ENCODE peak calls at places on chromosomes 4 and X, in eight cellular contexts. L is HCT116, I is neural progenitor cell, G is GM23338, O is SK-N-SH, Y is hepatocyte, R is MM.1S, P is OCI-LY7. H is an unnamed sample.

GRCh38 chrX:54157561-54157960 is 25.5 kb downstream of the FAM120C start:
- DNase-seq in L (no peak), I (no peak), G (no peak), O (no peak), Y (no peak), R (no peak), P (peak; percentile 53), H (no peak)

GRCh38 chrX:150942958-150943594 is 40.1 kb upstream of the HMGB3 start:
- DNase-seq in L (no peak), I (no peak), G (no peak), O (no peak), Y (no peak), R (no peak), P (no peak), H (peak; percentile 5)

GRCh38 chr4:57462843-57463242 is 352.7 kb upstream of the IGFBP7 start:
- DNase-seq in L (no peak), I (peak; percentile 75), G (no peak), O (no peak), Y (peak; percentile 48), R (no peak), P (no peak), H (no peak)

GRCh38 chr4:161929966-161930365 is 233.8 kb downstream of the FSTL5 start:
- DNase-seq in L (no peak), I (no peak), G (peak; percentile 15), O (no peak), Y (no peak), R (no peak), P (no peak), H (no peak)

GRCh38 chrX:103794117-103794516 is 17.5 kb downstream of the PLP1 start:
- DNase-seq in L (no peak), I (no peak), G (no peak), O (no peak), Y (no peak), R (no peak), P (no peak), H (peak; percentile 20)

GRCh38 chr4:109548655-109549054 is 11.4 kb upstream of the MCUB start:
- DNase-seq in L (no peak), I (no peak), G (no peak), O (no peak), Y (peak; percentile 35), R (no peak), P (no peak), H (peak; percentile 84)

GRCh38 chrX:53440631-53441517 is 6.7 kb upstream of the HSD17B10 start:
- DNase-seq in L (no peak), I (peak; percentile 36), G (peak; percentile 30), O (peak; percentile 27), Y (peak; percentile 53), R (no peak), P (no peak), H (peak; percentile 82)

GRCh38 chr4:23324291-23324690 is 565.6 kb downstream of the PPARGC1A start:
- DNase-seq in L (no peak), I (no peak), G (no peak), O (no peak), Y (no peak), R (no peak), P (no peak), H (no peak)

GRCh38 chr4:75985116-75985515 is 5.6 kb downstream of the SDAD1 start:
- DNase-seq in L (no peak), I (no peak), G (no peak), O (no peak), Y (no peak), R (no peak), P (no peak), H (peak; percentile 96)

GRCh38 chrX:45849261-45849660 is 648.6 kb upstream of the DIPK2B start:
- DNase-seq in L (peak; percentile 57), I (peak; percentile 32), G (peak; percentile 14), O (peak; percentile 26), Y (peak; percentile 50), R (peak; percentile 85), P (no peak), H (peak; percentile 80)

GRCh38 chr4:83362492-83363329 is 28.1 kb upstream of the HPSE start:
- DNase-seq in L (no peak), I (no peak), G (peak; percentile 33), O (peak; percentile 10), Y (peak; percentile 51), R (peak; percentile 32), P (peak; percentile 63), H (peak; percentile 65)

GRCh38 chr4:173448557-173448918 is 49.6 kb upstream of the SCRG1 start:
- DNase-seq in L (no peak), I (no peak), G (no peak), O (no peak), Y (no peak), R (no peak), P (no peak), H (peak; percentile 36)

GRCh38 chr4:138555584-138555983 is 313.4 kb upstream of the SLC7A11 start:
- DNase-seq in L (no peak), I (peak; percentile 72), G (peak; percentile 68), O (no peak), Y (peak; percentile 13), R (no peak), P (peak; percentile 11), H (peak; percentile 35)

GRCh38 chrX:80807606-80808159 is 2.0 kb downstream of the BRWD3 start:
- DNase-seq in L (no peak), I (no peak), G (no peak), O (peak; percentile 79), Y (no peak), R (peak; percentile 12), P (no peak), H (peak; percentile 1)

GRCh38 chr4:169376421-169376820 is 105.7 kb upstream of the SH3RF1 start:
- DNase-seq in L (no peak), I (no peak), G (no peak), O (no peak), Y (no peak), R (no peak), P (no peak), H (no peak)

GRCh38 chr4:36399762-36400353 is 118.4 kb downstream of the DTHD1 start:
- DNase-seq in L (no peak), I (peak; percentile 15), G (peak; percentile 46), O (no peak), Y (peak; percentile 41), R (peak; percentile 47), P (peak; percentile 15), H (peak; percentile 14)

GRCh38 chrX:68719904-68720614 is 72.6 kb downstream of the STARD8 start:
- DNase-seq in L (no peak), I (peak; percentile 17), G (peak; percentile 32), O (no peak), Y (no peak), R (peak; percentile 6), P (no peak), H (peak; percentile 11)

GRCh38 chr4:177728361-177729152 is 286.3 kb upstream of the AGA start:
- DNase-seq in L (peak; percentile 89), I (no peak), G (peak; percentile 2), O (no peak), Y (peak; percentile 13), R (no peak), P (no peak), H (peak; percentile 1)

GRCh38 chr4:103137446-103137827 is 37.8 kb upstream of the BDH2 start:
- DNase-seq in L (no peak), I (no peak), G (no peak), O (no peak), Y (no peak), R (no peak), P (no peak), H (peak; percentile 20)

GRCh38 chr4:146095091-146095690 is 80.3 kb upstream of the LSM6 start:
- DNase-seq in L (peak; percentile 57), I (peak; percentile 82), G (peak; percentile 88), O (peak; percentile 17), Y (peak; percentile 78), R (peak; percentile 35), P (peak; percentile 73), H (peak; percentile 68)

GRCh38 chr4:23945521-23946017 is 55.7 kb upstream of the PPARGC1A start:
- DNase-seq in L (no peak), I (no peak), G (no peak), O (no peak), Y (peak; percentile 63), R (no peak), P (no peak), H (peak; percentile 90)

GRCh38 chrX:129980540-129981206 is 1.8 kb upstream of the BCORL1 start:
- DNase-seq in L (no peak), I (peak; percentile 75), G (peak; percentile 58), O (peak; percentile 82), Y (peak; percentile 71), R (no peak), P (no peak), H (peak; percentile 35)

GRCh38 chrX:103063918-103064434 is at the start of gene BEX1:
- DNase-seq in L (no peak), I (peak; percentile 73), G (peak; percentile 80), O (peak; percentile 86), Y (peak; percentile 81), R (no peak), P (no peak), H (peak; percentile 69)

DNA sequence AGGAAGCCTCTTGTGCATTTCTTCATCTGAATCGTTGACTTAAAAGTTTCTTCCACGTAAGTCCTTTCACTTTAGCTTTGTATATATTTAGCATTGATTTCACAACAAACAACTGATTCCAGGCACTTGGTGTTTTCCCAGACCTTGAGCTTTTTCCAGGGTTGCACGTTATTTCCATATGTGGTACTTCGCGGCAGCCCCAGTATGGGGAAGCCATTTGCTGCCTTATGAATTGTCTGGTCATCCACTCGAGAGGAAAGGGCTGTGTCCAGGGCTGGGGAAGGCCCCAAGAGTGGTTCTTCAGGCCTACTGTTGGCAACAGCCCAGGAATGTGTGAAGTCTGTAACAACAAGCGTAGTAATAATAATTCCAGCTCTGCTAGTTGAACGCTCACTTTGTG is 2.8 kb upstream of the TLR8 start:
- DNase-seq in L (no peak), I (no peak), G (no peak), O (no peak), Y (peak; percentile 7), R (no peak), P (no peak), H (peak; percentile 35)
- TF ChIP-seq EZH2phosphoT487 in L (no peak), I (no peak), G (no peak), O (no peak), Y (no peak), R (no peak), P (no peak), H (no peak)

GRCh38 chr4:155085843-155086530 is 122.4 kb upstream of the NPY2R start:
- DNase-seq in L (no peak), I (no peak), G (no peak), O (no peak), Y (no peak), R (no peak), P (no peak), H (peak; percentile 9)
- TF ChIP-seq EZH2phosphoT487 in L (no peak), I (no peak), G (no peak), O (no peak), Y (no peak), R (no peak), P (no peak), H (no peak)

GRCh38 chr4:167868163-167868562 is 224.2 kb upstream of the ANXA10 start:
- DNase-seq in L (no peak), I (no peak), G (no peak), O (no peak), Y (no peak), R (no peak), P (no peak), H (peak; percentile 13)
- TF ChIP-seq EZH2phosphoT487 in L (no peak), I (no peak), G (no peak), O (no peak), Y (no peak), R (no peak), P (no peak), H (no peak)

DNA sequence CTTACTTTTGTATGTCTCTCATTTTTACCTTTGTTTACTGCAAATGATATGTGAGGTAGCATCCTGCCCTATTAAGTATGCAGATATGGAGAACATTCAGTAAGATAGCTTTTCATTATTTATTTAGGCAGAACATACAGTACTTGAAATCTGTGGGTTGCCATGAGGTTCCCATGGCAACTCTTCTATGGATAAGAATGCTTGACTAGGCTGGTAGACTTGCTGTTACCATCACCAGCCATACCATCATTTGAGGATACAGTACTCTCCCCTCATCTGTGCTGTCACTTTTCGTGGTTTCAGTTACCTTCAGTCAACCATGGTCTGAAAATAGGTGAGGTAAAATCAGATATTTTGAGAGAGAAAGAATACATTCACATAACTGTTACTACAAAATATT is 56.7 kb downstream of the NAF1 start:
- DNase-seq in L (no peak), I (no peak), G (peak; percentile 2), O (no peak), Y (no peak), R (peak; percentile 40), P (no peak), H (no peak)
- TF ChIP-seq EZH2phosphoT487 in L (no peak), I (no peak), G (no peak), O (no peak), Y (no peak), R (no peak), P (no peak), H (no peak)

H was measured in GM23248.